ENCODE peak calls at places on chromosomes 13 and 19, in seven cellular contexts. C, G, E, V, X, R and J are unnamed samples.

GRCh38 chr13:63481334-63481733 is 2065.7 kb upstream of the PCDH20 start:
- DNase-seq in C (no peak), G (peak; percentile 20), R (no peak), X (no peak), E (no peak), V (no peak), J (no peak)

GRCh38 chr13:46165485-46166220 is 16.3 kb downstream of the LCP1 start:
- DNase-seq in X (no peak), G (no peak), R (no peak), E (no peak), C (no peak), V (no peak), J (no peak)

GRCh38 chr13:73428137-73428536 is 369.3 kb downstream of the KLF5 start:
- DNase-seq in G (peak; percentile 4), X (no peak), C (no peak), E (no peak), V (no peak), R (no peak), J (no peak)

GRCh38 chr13:27296496-27296895 is 25.9 kb downstream of the RASL11A start:
- DNase-seq in X (no peak), C (no peak), V (no peak), R (no peak), G (no peak), E (no peak), J (no peak)

GRCh38 chr19:51339687-51340656 is 2.0 kb downstream of the VSIG10L start:
- DNase-seq in G (peak; percentile 92), R (peak; percentile 100), X (peak; percentile 97), E (peak; percentile 100), V (peak; percentile 100), C (no peak), J (peak; percentile 99)

GRCh38 chr13:42526276-42526675 is 47.7 kb upstream of the TNFSF11 start:
- DNase-seq in V (no peak), X (no peak), C (no peak), R (no peak), E (no peak), G (no peak), J (no peak)

GRCh38 chr19:44623080-44623479 is 9.7 kb downstream of the IGSF23 start:
- DNase-seq in C (no peak), V (no peak), E (no peak), X (no peak), G (no peak), R (no peak), J (no peak)

GRCh38 chr13:22090114-22090513 is 419.2 kb downstream of the FGF9 start:
- DNase-seq in X (no peak), E (no peak), C (no peak), V (no peak), G (no peak), R (no peak), J (no peak)

GRCh38 chr13:110813646-110814624 is 100.4 kb downstream of the ING1 start:
- DNase-seq in R (no peak), G (no peak), X (no peak), E (no peak), V (peak; percentile 26), C (no peak), J (no peak)
- TF ChIP-seq CTCF in R (no peak), G (no peak), X (no peak), E (no peak), V (no peak), C (peak; percentile 4), J (no peak)

DNA sequence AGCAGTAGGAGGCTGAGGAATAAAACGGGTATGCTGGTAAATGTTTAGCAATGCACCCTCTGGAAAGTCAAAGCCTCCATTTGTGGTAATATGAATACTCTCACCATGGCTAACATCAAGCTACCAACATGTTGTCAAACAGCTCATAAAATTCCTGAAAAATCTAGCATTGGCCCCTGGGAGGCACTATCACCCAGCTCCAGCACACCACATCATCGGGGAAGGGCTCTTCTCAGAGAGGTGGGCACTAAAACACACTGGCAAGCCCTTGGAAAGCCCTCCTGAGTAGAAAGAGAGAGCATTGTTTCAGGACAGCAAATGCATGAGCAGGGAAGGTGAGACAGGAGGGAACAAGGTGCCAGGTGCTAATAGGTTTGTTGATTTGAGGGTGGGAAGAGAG is 53.9 kb upstream of the FLT1 start:
- DNase-seq in V (no peak), C (no peak), R (no peak), G (no peak), X (no peak), E (no peak), J (no peak)
- TF ChIP-seq CTCF in V (no peak), C (no peak), R (no peak), G (no peak), X (no peak), E (no peak), J (no peak)

GRCh38 chr19:47896019-47896418 is 9.9 kb upstream of the SULT2A1 start:
- DNase-seq in X (no peak), V (no peak), E (no peak), C (no peak), G (no peak), R (no peak), J (no peak)

GRCh38 chr19:47895165-47895782 is 9.2 kb upstream of the SULT2A1 start:
- DNase-seq in G (no peak), E (no peak), R (no peak), C (no peak), V (no peak), X (no peak), J (no peak)

GRCh38 chr19:47891923-47892666 is 6.0 kb upstream of the SULT2A1 start:
- DNase-seq in C (no peak), V (no peak), G (no peak), R (peak; percentile 81), E (no peak), X (no peak), J (no peak)

GRCh38 chr19:47890865-47891621 is 4.9 kb upstream of the SULT2A1 start:
- DNase-seq in E (no peak), G (no peak), R (no peak), V (no peak), C (no peak), X (no peak), J (no peak)

GRCh38 chr19:47891622-47891922 is 5.5 kb upstream of the SULT2A1 start:
- DNase-seq in C (no peak), G (no peak), X (no peak), R (peak; percentile 41), V (no peak), E (no peak), J (no peak)
- TF ChIP-seq CTCF in C (no peak), G (no peak), X (no peak), R (no peak), V (no peak), E (no peak), J (no peak)

GRCh38 chr13:71751074-71751473 is 115.9 kb downstream of the DACH1 start:
- DNase-seq in E (no peak), C (no peak), R (no peak), X (no peak), V (no peak), G (no peak), J (no peak)

GRCh38 chr13:71759506-71760225 is 107.3 kb downstream of the DACH1 start:
- DNase-seq in G (no peak), E (peak; percentile 14), V (no peak), R (no peak), X (no peak), C (no peak), J (no peak)

GRCh38 chr13:71758823-71759222 is 108.2 kb downstream of the DACH1 start:
- DNase-seq in X (no peak), R (no peak), C (no peak), V (no peak), E (no peak), G (no peak), J (no peak)

GRCh38 chr13:71760226-71760591 is 106.8 kb downstream of the DACH1 start:
- DNase-seq in C (no peak), X (no peak), G (no peak), V (no peak), E (no peak), R (no peak), J (no peak)

GRCh38 chr13:71754407-71754974 is 112.5 kb downstream of the DACH1 start:
- DNase-seq in X (no peak), C (no peak), V (no peak), E (no peak), G (no peak), R (no peak), J (no peak)
- TF ChIP-seq CTCF in X (no peak), C (no peak), V (no peak), E (peak; percentile 15), G (peak; percentile 26), R (no peak), J (peak; percentile 57)

DNA sequence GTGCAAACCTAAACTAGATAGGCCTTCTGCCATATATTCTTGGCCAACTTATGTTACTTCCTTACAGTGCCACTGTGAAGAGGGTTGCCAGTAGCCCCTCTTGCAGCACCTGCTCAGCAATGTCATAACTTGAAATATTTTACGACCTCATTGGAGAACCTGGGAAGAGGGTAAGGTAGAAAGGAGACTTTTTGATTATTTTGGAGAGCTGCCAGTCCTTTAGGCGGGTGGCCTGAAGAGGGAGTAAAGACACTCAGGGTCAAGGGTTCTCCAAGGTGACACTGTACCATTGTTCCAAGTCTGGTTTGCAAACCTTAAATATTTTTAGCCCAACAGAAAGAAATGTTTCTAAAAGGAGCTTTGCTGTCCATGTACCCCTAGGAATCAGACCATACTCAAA is 118.3 kb downstream of the FLT1 start:
- DNase-seq in C (no peak), R (no peak), E (no peak), V (no peak), X (no peak), G (no peak), J (no peak)
- TF ChIP-seq CTCF in C (no peak), R (no peak), E (no peak), V (no peak), X (no peak), G (no peak), J (no peak)

GRCh38 chr13:75226092-75226491 is 255.9 kb downstream of the TBC1D4 start:
- DNase-seq in G (no peak), C (no peak), E (peak; percentile 55), V (peak; percentile 87), X (no peak), R (no peak), J (no peak)
- TF ChIP-seq CTCF in G (no peak), C (no peak), E (no peak), V (no peak), X (no peak), R (no peak), J (no peak)

GRCh38 chr19:54029930-54030490 is 33.7 kb downstream of the VSTM1 start:
- DNase-seq in G (peak; percentile 27), V (no peak), R (peak; percentile 57), E (peak; percentile 86), X (no peak), C (no peak), J (peak; percentile 79)

GRCh38 chr19:54026656-54027055 is 35.2 kb downstream of the CACNG6 start:
- DNase-seq in X (no peak), C (no peak), V (no peak), G (no peak), R (no peak), E (no peak), J (no peak)

GRCh38 chr19:54035215-54036178 is 28.2 kb downstream of the VSTM1 start:
- DNase-seq in G (peak; percentile 70), R (no peak), V (no peak), C (peak; percentile 57), E (no peak), X (no peak), J (no peak)

GRCh38 chr19:54030895-54031586 is 32.7 kb downstream of the VSTM1 start:
- DNase-seq in C (no peak), R (no peak), E (no peak), X (no peak), V (no peak), G (no peak), J (no peak)
- TF ChIP-seq CTCF in C (no peak), R (no peak), E (peak; percentile 14), X (peak; percentile 16), V (peak; percentile 35), G (peak; percentile 61), J (peak; percentile 38)